ENCODE peak calls at places on chromosomes 13 and 19, in five cellular contexts. R is posterior cingulate gyrus, J is pons, Y is mesendoderm, L is left cardiac atrium. A is an unnamed sample.

GRCh38 chr13:100800283-100800875 is 125.8 kb upstream of the TMTC4 start:
- DNase-seq in Y (no peak), L (no peak), R (no peak), J (no peak), A (no peak)

GRCh38 chr13:63012016-63012415 is 1596.4 kb upstream of the PCDH20 start:
- DNase-seq in Y (no peak), R (no peak), J (no peak), L (no peak), A (no peak)

GRCh38 chr13:59480857-59481256 is 682.9 kb downstream of the DIAPH3 start:
- DNase-seq in J (no peak), Y (no peak), R (no peak), L (no peak), A (no peak)

GRCh38 chr19:4541114-4541805 is 1.4 kb upstream of the LRG1 start:
- DNase-seq in Y (no peak), J (no peak), L (no peak), R (no peak), A (no peak)

GRCh38 chr13:20991741-20992520 is 69.5 kb downstream of the LATS2 start:
- DNase-seq in Y (no peak), J (no peak), R (no peak), L (no peak), A (no peak)

GRCh38 chr19:4641132-4641531 is 1.8 kb downstream of the TNFAIP8L1 start:
- DNase-seq in R (no peak), Y (no peak), L (no peak), J (no peak), A (no peak)

GRCh38 chr13:84050551-84050950 is 168.3 kb upstream of the SLITRK1 start:
- DNase-seq in R (no peak), L (no peak), Y (peak; percentile 6), J (no peak), A (no peak)

GRCh38 chr13:111184685-111185401 is 69.7 kb downstream of the ARHGEF7 start:
- DNase-seq in Y (no peak), R (no peak), L (no peak), J (no peak), A (no peak)

GRCh38 chr19:14102756-14103155 is 12.2 kb upstream of the SAMD1 start:
- DNase-seq in Y (no peak), R (no peak), L (no peak), J (no peak), A (no peak)

GRCh38 chr13:37127706-37128241 is 22.3 kb upstream of the CSNK1A1L start:
- DNase-seq in Y (no peak), L (peak; percentile 34), R (peak; percentile 86), J (peak; percentile 92), A (peak; percentile 57)

GRCh38 chr13:75906315-75906714 is 270.2 kb downstream of the LMO7 start:
- DNase-seq in R (no peak), Y (no peak), J (no peak), L (no peak), A (no peak)

GRCh38 chr13:19957320-19958118 is 1.0 kb upstream of the ZMYM2 start:
- DNase-seq in R (peak; percentile 95), L (peak; percentile 85), J (peak; percentile 89), Y (peak; percentile 92), A (peak; percentile 71)

GRCh38 chr13:35925669-35926068 is 205.5 kb downstream of the DCLK1 start:
- DNase-seq in J (no peak), R (no peak), L (no peak), Y (no peak), A (no peak)

GRCh38 chr19:2422951-2423880 is 4.2 kb downstream of the TIMM13 start:
- DNase-seq in Y (no peak), J (no peak), L (no peak), R (peak; percentile 50), A (no peak)

GRCh38 chr19:3322199-3322978 is 44.0 kb upstream of the NFIC start:
- DNase-seq in J (no peak), R (no peak), L (no peak), Y (no peak), A (no peak)

GRCh38 chr19:6220385-6221191 is 59.2 kb downstream of the MLLT1 start:
- DNase-seq in Y (no peak), L (peak; percentile 70), R (peak; percentile 81), J (no peak), A (no peak)

GRCh38 chr13:104140557-104140956 is 1074.3 kb upstream of the SLC10A2 start:
- DNase-seq in Y (no peak), J (no peak), L (no peak), R (no peak), A (no peak)

GRCh38 chr19:1103691-1104451 is at the start of gene GPX4:
- DNase-seq in J (peak; percentile 99), Y (peak; percentile 100), R (peak; percentile 100), L (peak; percentile 100), A (peak; percentile 100)

GRCh38 chr13:110575322-110576069 is 14.0 kb upstream of the RAB20 start:
- DNase-seq in J (peak; percentile 38), L (peak; percentile 50), R (peak; percentile 65), Y (peak; percentile 85), A (no peak)

GRCh38 chr13:79497852-79498251 is 16.9 kb downstream of the NDFIP2 start:
- DNase-seq in R (no peak), L (no peak), Y (no peak), J (no peak), A (no peak)

GRCh38 chr19:4327252-4327876 is 11.3 kb downstream of the STAP2 start:
- DNase-seq in L (peak; percentile 82), Y (peak; percentile 95), R (peak; percentile 96), J (peak; percentile 21), A (peak; percentile 46)

GRCh38 chr19:53132231-53132991 is at the start of gene ZNF415:
- DNase-seq in R (peak; percentile 98), Y (peak; percentile 89), L (peak; percentile 95), J (peak; percentile 63), A (peak; percentile 90)

GRCh38 chr19:2722541-2723344 is 1.6 kb upstream of the DIRAS1 start:
- DNase-seq in J (peak; percentile 39), L (peak; percentile 85), Y (no peak), R (peak; percentile 95), A (peak; percentile 17)

GRCh38 chr13:84645196-84646071 is 763.2 kb upstream of the SLITRK1 start:
- DNase-seq in Y (peak; percentile 22), R (no peak), J (no peak), L (no peak), A (no peak)

GRCh38 chr13:46571189-46571901 is 18.4 kb downstream of the LRCH1 start:
- DNase-seq in Y (peak; percentile 29), R (peak; percentile 79), J (no peak), L (no peak), A (no peak)

GRCh38 chr19:2426661-2427322 is 594 bp downstream of the TIMM13 start:
- DNase-seq in L (peak; percentile 61), R (peak; percentile 85), J (no peak), Y (peak; percentile 72), A (no peak)

GRCh38 chr19:14722127-14722526 is 32.3 kb downstream of the ZNF333 start:
- DNase-seq in R (no peak), L (no peak), Y (no peak), J (no peak), A (no peak)

GRCh38 chr19:5292453-5292842 is 48.2 kb downstream of the PTPRS start:
- DNase-seq in R (no peak), J (peak; percentile 41), Y (no peak), L (no peak), A (no peak)

GRCh38 chr13:92164822-92165221 is 766.4 kb downstream of the GPC5 start:
- DNase-seq in L (no peak), J (no peak), Y (peak; percentile 32), R (no peak), A (no peak)

GRCh38 chr19:2726160-2726855 is 5.1 kb upstream of the DIRAS1 start:
- DNase-seq in J (no peak), Y (no peak), L (no peak), R (no peak), A (no peak)

GRCh38 chr13:100356889-100357288 is 231.7 kb downstream of the GGACT start:
- DNase-seq in Y (no peak), L (no peak), J (no peak), R (no peak), A (no peak)

GRCh38 chr19:44315883-44316282 is 11.1 kb upstream of the ZNF235 start:
- DNase-seq in R (no peak), J (no peak), Y (no peak), L (no peak), A (no peak)

GRCh38 chr13:51244637-51245405 is 22.6 kb downstream of the FAM124A start:
- DNase-seq in R (no peak), L (no peak), Y (peak; percentile 38), J (no peak), A (no peak)

GRCh38 chr13:112892759-112893569 is 76.0 kb upstream of the MCF2L start:
- DNase-seq in R (peak; percentile 73), Y (peak; percentile 41), J (no peak), L (peak; percentile 15), A (no peak)

A was measured in midbrain.